ENCODE peak calls at places on chromosomes 13 and 19, in seven cellular contexts. U is lower lobe of right lung, V is thoracic aorta, J is A549, X is body of pancreas, M is breast epithelium, O is GM23338. G is an unnamed sample.

GRCh38 chr19:34253711-34254551 is 423 bp upstream of the GARRE1 start:
- DNase-seq in U (peak), V (peak), J (no peak), X (peak), M (peak), O (peak), G (peak)

GRCh38 chr13:113119166-113119821 is 3.3 kb upstream of the F10 start:
- DNase-seq in U (no peak), V (no peak), J (no peak), X (no peak), M (no peak), O (no peak), G (no peak)

GRCh38 chr13:107976628-107977027 is 238.7 kb downstream of the LIG4 start:
- DNase-seq in U (no peak), V (no peak), J (no peak), X (no peak), M (no peak), O (no peak), G (no peak)

GRCh38 chr19:56170261-56170660 is 5.5 kb upstream of the GALP start:
- DNase-seq in U (peak), V (no peak), J (no peak), X (peak), M (no peak), O (no peak), G (peak)

GRCh38 chr19:11322269-11323024 is 17.0 kb downstream of the RAB3D start:
- DNase-seq in U (no peak), V (no peak), J (no peak), X (no peak), M (no peak), O (no peak), G (no peak)

GRCh38 chr19:49889687-49890348 is 6.9 kb downstream of the IL4I1 start:
- DNase-seq in U (peak), V (no peak), J (peak), X (peak), M (peak), O (peak), G (no peak)

GRCh38 chr13:55199132-55199531 is 1941.6 kb upstream of the PRR20A start:
- DNase-seq in U (no peak), V (no peak), J (no peak), X (no peak), M (no peak), O (peak), G (no peak)

GRCh38 chr19:6030214-6030507 is 52.2 kb upstream of the RANBP3 start:
- DNase-seq in U (no peak), V (no peak), J (no peak), X (no peak), M (no peak), O (no peak), G (no peak)

GRCh38 chr13:21012211-21012610 is 49.2 kb downstream of the LATS2 start:
- DNase-seq in U (no peak), V (no peak), J (no peak), X (no peak), M (no peak), O (no peak), G (no peak)

GRCh38 chr19:32652893-32653625 is 21.9 kb downstream of the ANKRD27 start:
- DNase-seq in U (peak), V (no peak), J (no peak), X (peak), M (peak), O (no peak), G (no peak)

GRCh38 chr13:33123066-33123940 is 107.1 kb downstream of the KL start:
- DNase-seq in U (peak), V (no peak), J (no peak), X (no peak), M (no peak), O (peak), G (no peak)

GRCh38 chr19:51600940-51601575 is 29.1 kb downstream of the SIGLEC5 start:
- DNase-seq in U (no peak), V (no peak), J (no peak), X (no peak), M (no peak), O (peak), G (no peak)

GRCh38 chr19:7944177-7944761 is 803 bp upstream of the TIMM44 start:
- DNase-seq in U (peak), V (peak), J (peak), X (peak), M (peak), O (peak), G (peak)

GRCh38 chr19:963401-964022 is 20.6 kb upstream of the WDR18 start:
- DNase-seq in U (no peak), V (no peak), J (no peak), X (no peak), M (no peak), O (no peak), G (no peak)

GRCh38 chr13:94706854-94707399 is 5.4 kb downstream of the SOX21 start:
- DNase-seq in U (no peak), V (no peak), J (no peak), X (no peak), M (no peak), O (peak), G (no peak)

GRCh38 chr13:36362251-36362650 is 16.1 kb upstream of the SPART start:
- DNase-seq in U (no peak), V (no peak), J (no peak), X (no peak), M (no peak), O (no peak), G (peak)

GRCh38 chr19:35767288-35768081 is 7.9 kb upstream of the ARHGAP33 start:
- DNase-seq in U (no peak), V (no peak), J (no peak), X (peak), M (no peak), O (peak), G (no peak)

GRCh38 chr19:934865-935422 is 9.1 kb downstream of the ARID3A start:
- DNase-seq in U (peak), V (no peak), J (no peak), X (peak), M (peak), O (no peak), G (no peak)

GRCh38 chr13:100508391-100508790 is 80.2 kb downstream of the GGACT start:
- DNase-seq in U (no peak), V (no peak), J (no peak), X (no peak), M (no peak), O (no peak), G (no peak)

GRCh38 chr19:19137556-19138109 is 645 bp downstream of the TMEM161A start:
- DNase-seq in U (no peak), V (no peak), J (no peak), X (peak), M (no peak), O (peak), G (no peak)

GRCh38 chr19:4199699-4200293 is 17.3 kb downstream of the ANKRD24 start:
- DNase-seq in U (no peak), V (no peak), J (peak), X (no peak), M (no peak), O (peak), G (no peak)
- TF ChIP-seq CTCF in U (no peak), V (no peak), J (peak), X (no peak), M (no peak), O (peak), G (no peak)

DNA sequence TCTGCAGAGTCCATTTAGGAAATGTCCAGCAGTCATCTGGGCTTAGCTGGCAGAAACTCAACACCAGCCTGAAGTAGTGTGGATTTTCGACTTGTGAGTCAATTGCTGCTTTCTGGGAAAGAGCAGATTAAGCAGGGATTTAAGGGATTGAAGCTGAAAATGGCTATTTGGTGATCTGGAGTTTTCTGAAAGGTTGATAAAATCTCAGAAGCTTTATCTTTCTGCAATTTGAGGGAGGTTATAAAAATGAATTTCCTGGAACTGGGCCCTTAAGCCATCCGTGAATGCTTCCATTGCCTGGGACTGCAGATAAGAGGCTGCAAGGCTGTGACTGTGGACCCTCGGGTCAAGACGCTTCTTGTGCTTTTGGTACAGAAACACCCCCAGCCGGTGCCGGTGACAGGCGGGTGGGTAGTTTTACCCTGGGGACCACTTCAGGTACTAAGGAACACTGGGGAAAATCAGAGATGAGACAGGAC is 61.5 kb downstream of the COL4A1 start:
- DNase-seq in U (no peak), V (no peak), J (no peak), X (no peak), M (no peak), O (no peak), G (no peak)
- H3K27ac ChIP-seq in U (no peak), V (peak), J (no peak), X (no peak), M (no peak), O (no peak), G (no peak)

DNA sequence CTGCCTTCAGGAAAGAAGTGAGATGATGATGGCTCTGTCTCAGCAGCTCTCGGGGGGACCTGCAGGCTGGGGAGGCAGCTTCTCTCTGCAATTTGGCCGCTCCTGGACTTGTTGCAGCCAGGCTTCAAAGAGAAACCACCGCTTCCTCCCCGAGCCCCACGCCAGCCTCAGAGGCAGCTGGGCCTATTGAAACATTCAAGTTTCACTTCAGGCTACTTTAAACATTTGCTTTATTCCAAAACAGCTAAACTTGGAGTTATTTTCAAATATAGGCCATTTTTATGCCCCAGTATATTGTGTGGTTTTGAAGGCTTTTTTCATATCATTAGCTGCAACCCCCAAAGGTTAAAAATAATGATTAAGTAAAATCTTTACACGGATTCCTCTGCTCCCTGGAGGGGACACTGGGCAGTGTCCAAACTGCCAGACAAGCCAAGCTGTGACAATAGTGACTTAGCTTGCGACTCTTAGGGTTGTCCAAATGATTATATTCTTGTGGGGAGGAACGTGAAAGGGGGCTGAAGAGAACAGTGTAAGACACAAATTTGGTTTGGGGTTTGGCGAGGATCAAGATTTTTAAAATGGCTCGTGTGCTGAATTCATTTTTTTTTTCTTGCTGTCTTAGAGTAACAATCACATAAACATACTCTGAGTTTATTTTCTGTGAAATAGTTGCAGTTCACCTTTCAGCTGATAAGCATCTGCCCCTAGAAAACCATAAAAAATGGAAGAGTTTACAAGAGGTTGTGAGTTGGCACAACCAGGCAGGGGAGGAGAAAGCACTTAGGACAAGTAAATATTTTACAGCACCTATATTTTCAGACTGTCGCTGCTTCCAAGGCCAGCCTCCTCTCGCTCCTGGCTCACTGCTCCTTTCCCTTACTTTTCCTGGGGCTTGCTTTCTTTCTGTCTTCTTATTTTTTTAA is 330.6 kb downstream of the DLEU7 start:
- DNase-seq in U (peak), V (no peak), J (no peak), X (no peak), M (peak), O (no peak), G (no peak)
- TF ChIP-seq CTCF in U (peak), V (no peak), J (no peak), X (peak), M (no peak), O (no peak), G (no peak)

GRCh38 chr19:47507924-47508553 is 6.8 kb downstream of the NAPA start:
- DNase-seq in U (no peak), V (no peak), J (no peak), X (no peak), M (no peak), O (peak), G (no peak)
- H3K27ac ChIP-seq in U (no peak), V (no peak), J (no peak), X (peak), M (peak), O (no peak), G (peak)

GRCh38 chr19:54674021-54674617 is 11.3 kb downstream of the LILRB4 start:
- DNase-seq in U (no peak), V (no peak), J (peak), X (no peak), M (no peak), O (peak), G (peak)

GRCh38 chr19:54673222-54673621 is 10.4 kb downstream of the LILRB4 start:
- DNase-seq in U (no peak), V (no peak), J (no peak), X (no peak), M (no peak), O (no peak), G (no peak)

GRCh38 chr19:54682306-54682705 is 19.5 kb downstream of the LILRB4 start:
- DNase-seq in U (no peak), V (no peak), J (no peak), X (no peak), M (no peak), O (no peak), G (no peak)

DNA sequence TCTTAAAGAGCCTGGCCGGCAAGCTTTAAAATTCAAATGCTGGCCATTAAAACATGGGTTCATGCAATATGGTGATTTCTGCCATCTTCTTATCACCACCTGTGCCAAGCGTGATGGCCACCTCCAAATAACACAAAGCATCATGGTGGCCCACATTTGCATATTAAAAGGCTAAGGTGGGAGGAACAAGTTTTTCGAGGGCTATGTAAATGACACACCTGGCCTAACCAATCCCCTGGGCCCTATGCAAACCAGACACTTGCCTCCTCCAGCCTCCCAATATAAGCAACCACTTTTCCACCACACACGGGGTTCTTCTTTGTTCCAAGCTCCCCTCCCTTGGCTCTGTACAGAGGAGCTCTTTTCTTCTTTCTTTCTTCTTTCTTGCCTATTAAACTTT is 14.4 kb downstream of the LILRB4 start:
- DNase-seq in U (no peak), V (no peak), J (no peak), X (no peak), M (no peak), O (peak), G (no peak)
- TF ChIP-seq CTCF in U (no peak), V (no peak), J (no peak), X (no peak), M (no peak), O (no peak), G (no peak)

GRCh38 chr13:97211357-97211756 is 10.8 kb upstream of the MBNL2 start:
- DNase-seq in U (no peak), V (no peak), J (no peak), X (no peak), M (no peak), O (no peak), G (no peak)

GRCh38 chr13:97212540-97213146 is 9.5 kb upstream of the MBNL2 start:
- DNase-seq in U (no peak), V (no peak), J (peak), X (peak), M (no peak), O (peak), G (peak)

GRCh38 chr13:97214921-97215320 is 7.2 kb upstream of the MBNL2 start:
- DNase-seq in U (no peak), V (no peak), J (no peak), X (no peak), M (no peak), O (no peak), G (no peak)

GRCh38 chr13:97215325-97215724 is 6.8 kb upstream of the MBNL2 start:
- DNase-seq in U (no peak), V (no peak), J (no peak), X (no peak), M (no peak), O (no peak), G (no peak)

GRCh38 chr13:97211986-97212385 is 10.1 kb upstream of the MBNL2 start:
- DNase-seq in U (no peak), V (no peak), J (no peak), X (no peak), M (no peak), O (no peak), G (no peak)
- H3K27ac ChIP-seq in U (no peak), V (no peak), J (peak), X (no peak), M (peak), O (no peak), G (no peak)

GRCh38 chr13:51849145-51850101 is 4.4 kb upstream of the TMEM272 start:
- DNase-seq in U (peak), V (no peak), J (peak), X (peak), M (no peak), O (peak), G (no peak)
- TF ChIP-seq CTCF in U (peak), V (no peak), J (peak), X (peak), M (no peak), O (peak), G (peak)

GRCh38 chr13:53028637-53029121 is at the start of gene OLFM4:
- DNase-seq in U (no peak), V (no peak), J (no peak), X (no peak), M (no peak), O (peak), G (no peak)
- H3K27ac ChIP-seq in U (no peak), V (no peak), J (no peak), X (no peak), M (no peak), O (no peak), G (no peak)

DNA sequence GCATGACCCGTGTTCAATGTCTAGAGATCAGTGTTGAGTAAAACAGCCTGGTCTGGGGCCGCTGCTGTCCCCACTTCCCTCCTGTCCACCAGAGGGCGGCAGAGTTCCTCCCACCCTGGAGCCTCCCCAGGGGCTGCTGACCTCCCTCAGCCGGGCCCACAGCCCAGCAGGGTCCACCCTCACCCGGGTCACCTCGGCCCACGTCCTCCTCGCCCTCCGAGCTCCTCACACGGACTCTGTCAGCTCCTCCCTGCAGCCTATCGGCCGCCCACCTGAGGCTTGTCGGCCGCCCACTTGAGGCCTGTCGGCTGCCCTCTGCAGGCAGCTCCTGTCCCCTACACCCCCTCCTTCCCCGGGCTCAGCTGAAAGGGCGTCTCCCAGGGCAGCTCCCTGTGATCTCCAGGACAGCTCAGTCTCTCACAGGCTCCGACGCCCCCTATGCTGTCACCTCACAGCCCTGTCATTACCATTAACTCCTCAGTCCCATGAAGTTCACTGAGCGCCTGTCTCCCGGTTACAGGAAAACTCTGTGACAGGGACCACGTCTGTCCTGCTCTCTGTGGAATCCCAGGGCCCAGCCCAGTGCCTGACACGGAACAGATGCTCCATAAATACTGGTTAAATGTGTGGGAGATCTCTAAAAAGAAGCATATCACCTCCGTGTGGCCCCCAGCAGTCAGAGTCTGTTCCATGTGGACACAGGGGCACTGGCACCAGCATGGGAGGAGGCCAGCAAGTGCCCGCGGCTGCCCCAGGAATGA is 1.5 kb upstream of the CEACAM5 start:
- DNase-seq in U (peak), V (no peak), J (peak), X (peak), M (no peak), O (peak), G (peak)
- TF ChIP-seq CTCF in U (peak), V (no peak), J (peak), X (peak), M (peak), O (peak), G (peak)